ENCODE peak calls at places on chromosome 11, in seven cellular contexts. H, B, Y, R, K, Z and D are unnamed samples.

GRCh38 chr11:109946322-109946846 is 146.8 kb upstream of the ZC3H12C start:
- DNase-seq in H (peak), B (peak), Y (peak), R (peak), K (peak), Z (peak), D (peak)

GRCh38 chr11:44634401-44635281 is 69.2 kb downstream of the CD82 start:
- DNase-seq in H (peak), B (no peak), Y (peak), R (peak), K (peak), Z (peak), D (peak)

GRCh38 chr11:130122141-130122575 is 37.4 kb upstream of the ST14 start:
- DNase-seq in H (no peak), B (no peak), Y (no peak), R (no peak), K (no peak), Z (no peak), D (no peak)

GRCh38 chr11:27553186-27553585 is 46.6 kb upstream of the LIN7C start:
- DNase-seq in H (no peak), B (no peak), Y (no peak), R (no peak), K (no peak), Z (no peak), D (no peak)

GRCh38 chr11:35242843-35243242 is 103.9 kb downstream of the CD44 start:
- DNase-seq in H (no peak), B (no peak), Y (no peak), R (no peak), K (no peak), Z (no peak), D (no peak)

GRCh38 chr11:130915556-130916237 is 582 bp downstream of the SNX19 start:
- DNase-seq in H (no peak), B (no peak), Y (no peak), R (peak), K (no peak), Z (no peak), D (no peak)

GRCh38 chr11:126664193-126664592 is 308.7 kb downstream of the ST3GAL4 start:
- DNase-seq in H (no peak), B (no peak), Y (no peak), R (no peak), K (no peak), Z (no peak), D (no peak)

GRCh38 chr11:11416502-11416901 is 63.5 kb upstream of the CSNK2A3 start:
- DNase-seq in H (peak), B (no peak), Y (no peak), R (no peak), K (no peak), Z (no peak), D (no peak)

GRCh38 chr11:113581713-113582112 is 106.5 kb upstream of the DRD2 start:
- DNase-seq in H (no peak), B (no peak), Y (no peak), R (no peak), K (no peak), Z (no peak), D (no peak)

GRCh38 chr11:69489031-69489745 is 7.7 kb downstream of the LINC01488 start:
- DNase-seq in H (no peak), B (no peak), Y (no peak), R (peak), K (peak), Z (no peak), D (no peak)

GRCh38 chr11:33437529-33437928 is 180.3 kb downstream of the HIPK3 start:
- DNase-seq in H (no peak), B (no peak), Y (no peak), R (no peak), K (no peak), Z (no peak), D (no peak)

GRCh38 chr11:2142762-2143202 is 3.6 kb upstream of the IGF2 start:
- DNase-seq in H (peak), B (no peak), Y (no peak), R (no peak), K (no peak), Z (no peak), D (peak)

GRCh38 chr11:125167292-125167953 is 2.9 kb downstream of the PKNOX2 start:
- DNase-seq in H (peak), B (no peak), Y (no peak), R (peak), K (peak), Z (peak), D (peak)

GRCh38 chr11:132911186-132911585 is 621.1 kb downstream of the OPCML start:
- DNase-seq in H (peak), B (no peak), Y (no peak), R (no peak), K (no peak), Z (no peak), D (peak)

GRCh38 chr11:122439911-122440782 is 215.4 kb upstream of the UBASH3B start:
- DNase-seq in H (peak), B (no peak), Y (peak), R (peak), K (peak), Z (peak), D (peak)

GRCh38 chr11:69887841-69888670 is 68.8 kb upstream of the FGF3 start:
- DNase-seq in H (no peak), B (no peak), Y (no peak), R (peak), K (no peak), Z (no peak), D (no peak)

GRCh38 chr11:32213223-32213622 is 122.3 kb downstream of the RCN1 start:
- DNase-seq in H (peak), B (no peak), Y (no peak), R (no peak), K (no peak), Z (no peak), D (peak)

GRCh38 chr11:59918987-59919589 is 19.1 kb upstream of the OOSP1 start:
- DNase-seq in H (peak), B (no peak), Y (peak), R (no peak), K (no peak), Z (no peak), D (peak)

GRCh38 chr11:25910090-25910489 is 421.8 kb upstream of the ANO3 start:
- DNase-seq in H (no peak), B (no peak), Y (no peak), R (no peak), K (no peak), Z (no peak), D (no peak)

GRCh38 chr11:100874203-100874602 is 187.1 kb downstream of the ARHGAP42 start:
- DNase-seq in H (no peak), B (no peak), Y (no peak), R (no peak), K (no peak), Z (no peak), D (no peak)

GRCh38 chr11:72740060-72740424 is 12.2 kb downstream of the ARAP1 start:
- DNase-seq in H (no peak), B (no peak), Y (no peak), R (peak), K (no peak), Z (no peak), D (no peak)

GRCh38 chr11:88174627-88175003 is 628 bp downstream of the RAB38 start:
- DNase-seq in H (peak), B (peak), Y (peak), R (peak), K (peak), Z (peak), D (peak)

GRCh38 chr11:118827118-118827517 is 36.2 kb upstream of the DDX6 start:
- DNase-seq in H (no peak), B (no peak), Y (no peak), R (no peak), K (no peak), Z (no peak), D (no peak)
- H3K4me3 ChIP-seq in H (no peak), B (no peak), Y (no peak), R (no peak), K (no peak), Z (no peak), D (no peak)

GRCh38 chr11:71397328-71397860 is 50.8 kb downstream of the DHCR7 start:
- DNase-seq in H (no peak), B (no peak), Y (no peak), R (no peak), K (no peak), Z (no peak), D (no peak)

GRCh38 chr11:71396548-71397123 is 51.6 kb downstream of the DHCR7 start:
- DNase-seq in H (no peak), B (no peak), Y (no peak), R (no peak), K (no peak), Z (no peak), D (no peak)

GRCh38 chr11:71395774-71396173 is 52.4 kb downstream of the DHCR7 start:
- DNase-seq in H (no peak), B (no peak), Y (no peak), R (no peak), K (no peak), Z (no peak), D (no peak)

GRCh38 chr11:71400216-71400615 is 48.0 kb downstream of the DHCR7 start:
- DNase-seq in H (no peak), B (no peak), Y (no peak), R (no peak), K (no peak), Z (no peak), D (no peak)

GRCh38 chr11:71397961-71398360 is 50.2 kb downstream of the DHCR7 start:
- DNase-seq in H (no peak), B (no peak), Y (no peak), R (no peak), K (no peak), Z (no peak), D (no peak)
- TF ChIP-seq CTCF in H (no peak), B (no peak), Y (no peak), R (no peak), K (no peak), Z (no peak), D (no peak)

DNA sequence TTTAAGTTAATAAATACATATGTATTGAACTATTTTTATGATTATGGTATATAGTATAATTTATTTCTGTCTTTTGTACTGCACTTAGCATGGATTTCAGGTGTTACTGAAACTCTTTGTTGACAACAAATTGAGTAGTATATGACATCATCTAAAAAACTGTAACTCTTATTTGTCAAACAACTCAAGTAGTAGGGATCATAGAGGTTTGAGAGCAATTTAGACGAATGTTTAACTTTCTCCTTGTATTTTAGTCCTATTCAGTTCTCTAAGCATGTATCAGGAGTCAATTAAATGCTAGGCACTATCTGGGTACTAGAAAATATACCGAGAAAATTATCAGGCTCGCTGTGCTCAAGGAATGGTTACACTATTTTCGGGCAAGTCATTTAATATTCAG is 595.2 kb downstream of the METTL15 start:
- DNase-seq in H (no peak), B (no peak), Y (no peak), R (no peak), K (no peak), Z (no peak), D (no peak)
- H3K4me3 ChIP-seq in H (no peak), B (no peak), Y (no peak), R (no peak), K (no peak), Z (no peak), D (no peak)

GRCh38 chr11:107490836-107491235 is 33.2 kb upstream of the CWF19L2 start:
- DNase-seq in H (no peak), B (no peak), Y (no peak), R (no peak), K (no peak), Z (no peak), D (no peak)
- TF ChIP-seq CTCF in H (no peak), B (no peak), Y (no peak), R (no peak), K (no peak), Z (no peak), D (no peak)

GRCh38 chr11:19578871-19579270 is 133.8 kb upstream of the NAV2 start:
- DNase-seq in H (no peak), B (no peak), Y (no peak), R (no peak), K (no peak), Z (no peak), D (no peak)

GRCh38 chr11:19576054-19576453 is 136.6 kb upstream of the NAV2 start:
- DNase-seq in H (peak), B (no peak), Y (no peak), R (no peak), K (no peak), Z (no peak), D (no peak)

GRCh38 chr11:19577391-19577831 is 135.2 kb upstream of the NAV2 start:
- DNase-seq in H (no peak), B (no peak), Y (no peak), R (no peak), K (no peak), Z (no peak), D (peak)

GRCh38 chr11:19577849-19578619 is 134.6 kb upstream of the NAV2 start:
- DNase-seq in H (peak), B (no peak), Y (no peak), R (peak), K (peak), Z (peak), D (peak)

GRCh38 chr11:19576903-19577302 is 135.7 kb upstream of the NAV2 start:
- DNase-seq in H (no peak), B (no peak), Y (no peak), R (no peak), K (no peak), Z (no peak), D (peak)
- H3K4me3 ChIP-seq in H (no peak), B (no peak), Y (no peak), R (no peak), K (no peak), Z (no peak), D (no peak)